ENCODE peak calls at places on chromosomes 7 and 10, in four cellular contexts. E, A, R and Z are unnamed samples.

GRCh38 chr7:297611-298374 is 7.8 kb downstream of the FOXL3 start:
- DNase-seq in A (no peak), E (no peak), R (no peak), Z (no peak)

GRCh38 chr10:113132651-113133088 is 182.6 kb downstream of the TCF7L2 start:
- DNase-seq in E (no peak), R (no peak), A (no peak), Z (no peak)

GRCh38 chr7:782718-783449 is 49.4 kb upstream of the SUN1 start:
- DNase-seq in R (no peak), A (no peak), E (no peak), Z (peak)

GRCh38 chr7:43204081-43204480 is 91.6 kb downstream of the HECW1 start:
- DNase-seq in E (no peak), R (no peak), A (no peak), Z (no peak)

GRCh38 chr10:44334621-44335184 is 50.2 kb downstream of the CXCL12 start:
- DNase-seq in E (no peak), R (no peak), A (no peak), Z (no peak)

GRCh38 chr7:155543011-155543881 is 3.1 kb downstream of the CNPY1 start:
- DNase-seq in A (peak), E (no peak), R (no peak), Z (no peak)

GRCh38 chr10:96072673-96073072 is 29.3 kb downstream of the CCNJ start:
- DNase-seq in A (no peak), R (no peak), E (no peak), Z (no peak)

GRCh38 chr7:105131033-105131656 is 117.1 kb downstream of the KMT2E start:
- DNase-seq in E (no peak), R (no peak), A (no peak), Z (no peak)

GRCh38 chr10:132462463-132463332 is 65.7 kb downstream of the PWWP2B start:
- DNase-seq in A (no peak), E (no peak), R (no peak), Z (no peak)

GRCh38 chr7:126228356-126229061 is 1024.2 kb downstream of the GRM8 start:
- DNase-seq in R (no peak), E (no peak), A (no peak), Z (no peak)

GRCh38 chr7:73974101-73974947 is 53.6 kb upstream of the ELN start:
- DNase-seq in R (no peak), E (no peak), A (no peak), Z (peak)

GRCh38 chr7:36747251-36747968 is 23.1 kb upstream of the AOAH start:
- DNase-seq in A (no peak), R (no peak), E (no peak), Z (no peak)

GRCh38 chr10:62244785-62245595 is 23.7 kb downstream of the RTKN2 start:
- DNase-seq in A (peak), R (no peak), E (no peak), Z (peak)

GRCh38 chr7:84277628-84278224 is 83.1 kb upstream of the SEMA3A start:
- DNase-seq in A (no peak), E (no peak), R (peak), Z (no peak)

GRCh38 chr7:6106140-6106904 is 75.1 kb downstream of the ANKRD61 start:
- DNase-seq in A (peak), R (no peak), E (no peak), Z (peak)

GRCh38 chr10:68668972-68669371 is 52.1 kb upstream of the CCAR1 start:
- DNase-seq in E (no peak), A (no peak), R (no peak), Z (no peak)

GRCh38 chr10:58266003-58266825 is 1.5 kb downstream of the IPMK start:
- DNase-seq in E (no peak), R (no peak), A (peak), Z (no peak)

GRCh38 chr7:25009271-25009670 is 29.3 kb upstream of the OSBPL3 start:
- DNase-seq in R (no peak), A (no peak), E (no peak), Z (peak)

GRCh38 chr7:144388950-144389349 is 14.5 kb downstream of the NOBOX start:
- DNase-seq in R (peak), E (no peak), A (no peak), Z (no peak)

GRCh38 chr7:70678621-70679251 is 453.2 kb upstream of the GALNT17 start:
- DNase-seq in E (no peak), A (no peak), R (no peak), Z (no peak)

GRCh38 chr10:94288361-94289116 is 74.2 kb downstream of the NOC3L start:
- DNase-seq in R (no peak), A (no peak), E (no peak), Z (no peak)

GRCh38 chr7:157558061-157558460 is 221.3 kb downstream of the DNAJB6 start:
- DNase-seq in E (no peak), R (no peak), A (no peak), Z (no peak)

DNA sequence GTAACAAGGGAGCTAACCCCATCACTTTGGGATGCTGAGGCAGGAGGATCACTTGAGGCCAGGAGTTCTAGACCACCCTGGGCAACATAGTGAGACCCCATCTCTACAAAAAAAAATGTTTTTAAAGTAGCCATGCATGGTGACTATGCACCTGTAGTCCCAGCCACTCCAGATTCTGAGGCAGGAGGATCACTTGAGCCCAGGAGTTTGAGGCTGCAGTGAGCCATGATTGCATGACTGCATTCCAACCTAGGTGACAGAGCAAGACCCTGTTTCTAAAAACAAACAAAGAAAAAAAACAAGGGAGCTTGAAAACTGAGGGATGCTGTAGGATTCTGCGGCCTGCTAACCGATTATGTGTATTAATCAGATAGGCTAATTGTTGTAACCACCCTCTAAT is 4.9 kb downstream of the KIAA1217 start:
- DNase-seq in E (no peak), A (no peak), R (no peak), Z (no peak)
- TF ChIP-seq POLR2A in E (no peak), A (no peak), R (no peak), Z (no peak)

GRCh38 chr10:79390551-79391229 is 43.4 kb downstream of the PPIF start:
- DNase-seq in R (no peak), A (no peak), E (peak), Z (no peak)

GRCh38 chr10:79392506-79393176 is 45.4 kb downstream of the PPIF start:
- DNase-seq in R (no peak), A (no peak), E (peak), Z (no peak)

GRCh38 chr10:79390057-79390456 is 42.8 kb downstream of the PPIF start:
- DNase-seq in R (no peak), E (no peak), A (no peak), Z (no peak)

GRCh38 chr10:79392020-79392398 is 44.7 kb downstream of the PPIF start:
- DNase-seq in A (no peak), E (peak), R (no peak), Z (peak)

GRCh38 chr10:79391231-79392019 is 44.2 kb downstream of the PPIF start:
- DNase-seq in A (no peak), R (no peak), E (peak), Z (peak)
- TF ChIP-seq POLR2AphosphoS5 in A (no peak), R (no peak), E (no peak), Z (no peak)

GRCh38 chr7:101251871-101252659 is 7.2 kb upstream of the FIS1 start:
- DNase-seq in A (peak), R (peak), E (peak), Z (peak)
- TF ChIP-seq POLR2A in A (peak), R (peak), E (no peak), Z (peak)

GRCh38 chr7:17651926-17652385 is 288.3 kb downstream of the SNX13 start:
- DNase-seq in E (no peak), R (no peak), A (no peak), Z (no peak)
- TF ChIP-seq POLR2AphosphoS5 in E (peak), R (no peak), A (no peak), Z (no peak)

GRCh38 chr7:112939589-112940313 is 146.9 kb downstream of the GPR85 start:
- DNase-seq in E (peak), R (peak), A (peak), Z (peak)
- TF ChIP-seq POLR2A in E (no peak), R (no peak), A (peak), Z (peak)

GRCh38 chr10:5071411-5072198 is 22.6 kb upstream of the AKR1C3 start:
- DNase-seq in E (peak), A (peak), R (no peak), Z (no peak)
- TF ChIP-seq POLR2AphosphoS5 in E (peak), A (peak), R (no peak), Z (no peak)

DNA sequence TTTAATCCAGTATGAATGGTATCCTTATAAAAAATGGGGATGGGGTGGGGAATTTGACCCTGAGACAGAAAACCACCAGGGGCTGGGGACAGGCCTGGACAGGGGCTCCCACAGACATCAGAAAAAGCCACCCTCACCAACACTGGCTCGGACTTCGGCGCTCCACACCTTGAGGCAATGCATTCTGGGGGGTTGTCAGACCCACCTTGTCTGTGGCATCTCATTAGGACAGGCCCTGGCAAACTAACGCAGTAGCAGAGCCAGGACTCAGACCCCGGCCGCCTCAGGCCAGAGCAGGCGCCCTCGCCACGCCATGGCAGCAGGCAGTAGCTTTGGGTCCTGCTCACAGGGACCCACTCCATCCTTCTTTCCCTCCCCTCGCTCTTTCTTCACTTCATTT is 160.1 kb downstream of the CCDC3 start:
- DNase-seq in A (no peak), E (no peak), R (no peak), Z (no peak)
- TF ChIP-seq POLR2A in A (no peak), E (no peak), R (no peak), Z (no peak)